ENCODE peak calls at places on chromosomes 3 and 15, in four cellular contexts. S is kidney, F is fibroblast of lung, J is H1. P is an unnamed sample.

GRCh38 chr3:111616417-111617105 is 21.4 kb upstream of the ZBED2 start:
- DNase-seq in S (peak), F (no peak), J (no peak), P (no peak)

GRCh38 chr15:50315814-50316630 is 39.0 kb downstream of the GABPB1 start:
- DNase-seq in S (no peak), F (peak), J (no peak), P (no peak)

GRCh38 chr15:82544431-82544830 is 4.2 kb upstream of the RPS17 start:
- DNase-seq in S (no peak), F (no peak), J (no peak), P (no peak)

GRCh38 chr3:136255672-136256406 is 5.7 kb downstream of the PCCB start:
- DNase-seq in S (no peak), F (no peak), J (no peak), P (no peak)

GRCh38 chr3:146184616-146185015 is 23.6 kb upstream of the PLOD2 start:
- DNase-seq in S (no peak), F (peak), J (no peak), P (no peak)

GRCh38 chr3:135994708-135995335 is 29.3 kb downstream of the PPP2R3A start:
- DNase-seq in S (no peak), F (no peak), J (no peak), P (no peak)

GRCh38 chr15:41894791-41895463 is 1.1 kb upstream of the SPTBN5 start:
- DNase-seq in S (peak), F (peak), J (no peak), P (no peak)

GRCh38 chr15:63054985-63055384 is 12.4 kb downstream of the TPM1 start:
- DNase-seq in S (no peak), F (no peak), J (no peak), P (no peak)

GRCh38 chr15:58698887-58699641 is 50.4 kb downstream of the ADAM10 start:
- DNase-seq in S (no peak), F (peak), J (no peak), P (no peak)

GRCh38 chr3:133966954-133967353 is 62.8 kb downstream of the SLCO2A1 start:
- DNase-seq in S (no peak), F (no peak), J (no peak), P (peak)

GRCh38 chr15:101138913-101139880 is 112.7 kb downstream of the CHSY1 start:
- DNase-seq in S (peak), F (peak), J (no peak), P (no peak)

GRCh38 chr3:139388961-139389551 is 391 bp downstream of the COPB2 start:
- DNase-seq in S (no peak), F (no peak), J (no peak), P (peak)

GRCh38 chr3:101591071-101591470 is 17.1 kb downstream of the PCNP start:
- DNase-seq in S (no peak), F (no peak), J (no peak), P (no peak)

GRCh38 chr3:195129644-195130492 is 141.1 kb downstream of the XXYLT1 start:
- DNase-seq in S (no peak), F (no peak), J (no peak), P (no peak)

GRCh38 chr3:128095222-128095703 is 28.3 kb downstream of the RUVBL1 start:
- DNase-seq in S (peak), F (peak), J (peak), P (peak)

GRCh38 chr3:66490214-66490613 is 10.6 kb downstream of the LRIG1 start:
- DNase-seq in S (no peak), F (peak), J (no peak), P (no peak)

GRCh38 chr15:25250011-25250596 is 188.7 kb downstream of the UBE3A start:
- DNase-seq in S (peak), F (no peak), J (no peak), P (no peak)

GRCh38 chr3:74824366-74824765 is 209.9 kb upstream of the CNTN3 start:
- DNase-seq in S (no peak), F (no peak), J (no peak), P (no peak)

GRCh38 chr3:56862352-56863062 is 60.8 kb upstream of the ARHGEF3 start:
- DNase-seq in S (no peak), F (peak), J (no peak), P (no peak)

DNA sequence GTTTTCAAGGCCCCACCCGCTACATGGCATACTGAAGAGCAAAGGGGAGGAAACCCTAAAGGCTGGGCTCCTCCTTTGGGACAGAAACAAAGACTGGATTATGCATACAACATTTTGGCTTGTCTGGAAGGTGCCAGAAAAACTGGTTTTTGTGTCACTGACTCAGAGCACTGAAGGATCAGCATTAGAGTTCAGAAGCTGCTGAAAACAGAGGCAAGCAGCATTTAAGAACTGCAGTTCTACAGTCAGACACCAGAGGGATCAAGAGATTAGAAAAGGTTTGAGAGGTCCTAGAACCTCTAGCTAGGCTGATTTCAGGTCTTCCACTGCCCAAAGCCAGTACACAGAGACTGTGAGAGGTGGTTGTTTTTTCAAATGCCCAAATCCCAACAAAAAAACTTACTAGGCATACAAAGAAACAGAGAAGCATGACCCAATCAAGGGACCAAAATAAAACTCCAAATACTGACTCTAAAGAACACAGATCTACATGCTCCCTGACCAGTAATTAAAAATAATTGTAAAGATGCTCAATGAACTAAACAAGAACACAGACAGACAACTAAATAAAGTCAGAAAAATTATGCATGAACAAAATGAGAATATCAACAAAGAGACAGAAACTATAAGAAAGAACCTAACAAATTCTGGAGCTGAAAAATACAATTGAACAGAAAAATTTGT is 91.2 kb downstream of the SENP2 start:
- DNase-seq in S (no peak), F (peak), J (no peak), P (peak)
- H3K9ac ChIP-seq in S (no peak), F (no peak), J (no peak), P (no peak)

DNA sequence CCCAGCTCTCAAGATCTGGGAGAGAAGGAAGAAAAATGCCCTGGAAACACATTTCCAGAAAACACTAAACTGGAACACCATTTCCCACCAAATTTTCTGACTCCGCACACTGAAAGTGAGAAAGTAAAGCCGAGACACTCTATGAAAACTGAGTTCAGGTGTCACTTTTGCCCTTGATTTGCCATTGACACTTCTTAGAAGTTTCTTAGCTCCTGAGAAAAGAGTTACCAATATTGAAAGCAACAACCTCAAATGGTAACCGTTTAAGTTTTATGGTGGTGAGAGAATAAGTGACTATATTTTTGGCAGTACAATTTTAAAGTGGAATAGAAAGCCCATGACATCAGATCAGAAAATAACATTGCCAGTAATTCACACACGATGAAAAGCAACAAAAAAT is 39.0 kb downstream of the CD86 start:
- DNase-seq in S (no peak), F (no peak), J (no peak), P (no peak)
- H3K9ac ChIP-seq in S (no peak), F (no peak), J (no peak), P (no peak)

GRCh38 chr3:11452988-11453847 is 181.0 kb downstream of the ATG7 start:
- DNase-seq in S (no peak), F (peak), J (no peak), P (no peak)
- H3K9ac ChIP-seq in S (no peak), F (no peak), J (no peak), P (no peak)

DNA sequence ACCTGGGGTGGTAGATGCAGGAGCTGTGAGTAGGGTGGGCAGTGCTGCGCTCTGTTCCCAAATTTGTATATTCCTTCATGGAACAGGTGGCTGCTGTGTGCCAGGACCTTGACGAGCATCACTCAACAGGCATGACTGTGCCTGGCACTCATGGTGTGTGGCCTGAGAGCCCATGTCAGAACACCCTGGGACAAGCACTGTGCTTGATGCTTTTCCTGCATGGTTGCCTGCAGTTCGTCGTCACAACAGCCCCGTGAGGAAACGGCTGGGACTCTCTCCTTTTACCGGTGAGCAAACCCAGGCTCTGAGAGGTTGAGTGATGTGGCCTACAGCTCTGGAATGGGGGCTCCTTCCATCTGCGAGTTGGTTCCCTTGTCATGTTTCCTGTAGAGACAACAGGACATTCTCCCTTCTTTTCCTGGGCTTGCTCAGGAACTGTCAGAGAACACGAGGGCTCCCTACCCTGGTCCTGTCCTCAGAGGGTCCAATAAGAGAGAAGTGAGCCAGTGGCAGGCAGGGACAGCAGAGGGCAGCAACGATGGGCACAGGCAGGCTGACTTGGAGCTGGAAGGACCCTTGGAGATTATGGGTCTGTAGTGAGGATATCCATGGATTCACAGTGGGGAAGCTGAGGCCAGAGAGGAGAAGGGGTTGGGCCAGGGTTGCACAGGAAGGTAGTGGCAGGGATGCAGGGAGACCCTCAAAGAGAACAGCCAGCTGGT is 37.4 kb downstream of the PRKCD start:
- DNase-seq in S (no peak), F (no peak), J (no peak), P (no peak)
- H3K9ac ChIP-seq in S (no peak), F (no peak), J (no peak), P (no peak)

GRCh38 chr3:11288021-11288491 is 15.9 kb downstream of the ATG7 start:
- DNase-seq in S (no peak), F (no peak), J (no peak), P (no peak)
- H3K9ac ChIP-seq in S (no peak), F (no peak), J (no peak), P (no peak)

GRCh38 chr3:108406063-108406660 is 104.2 kb downstream of the MYH15 start:
- DNase-seq in S (no peak), F (peak), J (no peak), P (no peak)

GRCh38 chr3:108404409-108404808 is 106.0 kb downstream of the MYH15 start:
- DNase-seq in S (no peak), F (no peak), J (no peak), P (no peak)

GRCh38 chr3:108401836-108402235 is 105.5 kb downstream of the HHLA2 start:
- DNase-seq in S (no peak), F (no peak), J (no peak), P (no peak)

GRCh38 chr3:108403921-108404320 is 106.5 kb downstream of the MYH15 start:
- DNase-seq in S (no peak), F (no peak), J (no peak), P (no peak)

DNA sequence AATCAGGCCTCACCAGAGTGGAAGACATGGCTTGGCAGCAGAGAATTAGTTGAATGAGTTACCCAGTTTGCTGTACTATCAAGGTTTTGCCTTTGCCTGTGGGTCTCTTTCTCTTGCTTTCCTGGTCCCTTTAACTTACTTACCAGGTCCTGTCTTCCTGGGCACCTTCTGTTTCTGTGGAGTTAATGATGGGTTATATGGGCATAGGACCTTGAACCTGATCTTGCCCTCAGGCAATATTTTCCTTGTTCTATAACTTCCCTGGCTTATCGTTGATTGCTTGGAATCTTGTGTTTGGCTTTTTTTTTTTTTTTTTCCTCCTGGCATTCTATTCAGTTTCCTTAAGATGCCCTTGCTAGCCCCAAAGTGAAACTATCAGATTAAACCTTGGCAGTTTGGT is 106.8 kb downstream of the HHLA2 start:
- DNase-seq in S (no peak), F (no peak), J (no peak), P (no peak)
- H3K9ac ChIP-seq in S (no peak), F (no peak), J (no peak), P (no peak)